ENCODE peak calls at places on chromosomes 11 and 22, in eight cellular contexts. W is DMS79 treated with DMSO at 0.1 percent for 48 hours, K is activated gamma-delta T cell, P is colonic mucosa, X is midbrain, U is SK-N-DZ, I is NAMALWA, O is SJSA1. M is an unnamed sample.

GRCh38 chr11:61863548-61864081 is 27.7 kb downstream of the FADS3 start:
- DNase-seq in U (no peak), O (no peak), W (no peak), I (no peak), X (no peak), P (no peak), K (no peak), M (no peak)

GRCh38 chr22:24741769-24742168 is 32.8 kb downstream of the PIWIL3 start:
- DNase-seq in K (no peak), U (no peak), P (no peak), O (no peak), I (no peak), X (no peak), W (no peak), M (no peak)

GRCh38 chr22:44362249-44363040 is 49.7 kb upstream of the SHISAL1 start:
- DNase-seq in U (no peak), I (no peak), K (no peak), O (no peak), W (no peak), X (no peak), P (no peak), M (no peak)

GRCh38 chr11:133903875-133904817 is 52.6 kb downstream of the IGSF9B start:
- DNase-seq in X (no peak), O (no peak), P (no peak), U (no peak), W (no peak), K (no peak), I (no peak), M (no peak)

GRCh38 chr11:78914503-78914902 is 339.8 kb upstream of the NARS2 start:
- DNase-seq in I (no peak), P (no peak), O (no peak), U (no peak), K (no peak), X (no peak), W (peak; percentile 30), M (no peak)

GRCh38 chr11:69893631-69894030 is 74.4 kb upstream of the FGF3 start:
- DNase-seq in I (no peak), U (no peak), K (no peak), X (no peak), W (no peak), P (no peak), O (no peak), M (no peak)

GRCh38 chr22:23053912-23054530 is 16.3 kb upstream of the GNAZ start:
- DNase-seq in U (no peak), W (no peak), I (no peak), X (no peak), K (no peak), P (no peak), O (no peak), M (no peak)

GRCh38 chr22:30295576-30295975 is 6.3 kb upstream of the CASTOR1 start:
- DNase-seq in P (no peak), I (no peak), U (no peak), O (no peak), K (no peak), X (no peak), W (no peak), M (no peak)

GRCh38 chr22:20235453-20235991 is 32.6 kb downstream of the RTN4R start:
- DNase-seq in K (no peak), U (no peak), P (no peak), W (no peak), O (no peak), X (no peak), I (no peak), M (no peak)

GRCh38 chr11:32586576-32587190 is 3.1 kb downstream of the EIF3M start:
- DNase-seq in X (no peak), I (peak; percentile 72), K (no peak), U (peak; percentile 36), W (no peak), P (no peak), O (no peak), M (peak; percentile 44)

GRCh38 chr11:118870396-118871343 is 13.0 kb upstream of the CXCR5 start:
- DNase-seq in U (no peak), X (peak; percentile 72), I (peak; percentile 72), W (no peak), K (no peak), O (no peak), P (peak; percentile 30), M (no peak)

GRCh38 chr11:3807856-3808845 is at the start of gene PGAP2:
- DNase-seq in P (peak; percentile 81), K (peak; percentile 38), I (peak; percentile 60), X (peak; percentile 43), U (peak; percentile 75), W (peak; percentile 65), O (peak; percentile 67), M (peak; percentile 34)

GRCh38 chr11:93537022-93537421 is 6.2 kb downstream of the SMCO4 start:
- DNase-seq in P (no peak), K (no peak), X (peak; percentile 75), U (no peak), W (peak; percentile 69), I (no peak), O (no peak), M (no peak)

GRCh38 chr11:33722579-33723234 is 13.5 kb downstream of the CD59 start:
- DNase-seq in O (peak; percentile 81), X (no peak), W (no peak), P (no peak), K (no peak), U (no peak), I (no peak), M (peak; percentile 92)

GRCh38 chr11:17649696-17650600 is 69.4 kb upstream of the MYOD1 start:
- DNase-seq in W (no peak), O (no peak), K (no peak), U (no peak), P (no peak), I (no peak), X (no peak), M (peak; percentile 72)

GRCh38 chr11:106644824-106645223 is 373.5 kb downstream of the GUCY1A2 start:
- DNase-seq in W (no peak), U (no peak), K (no peak), P (no peak), I (no peak), X (no peak), O (no peak), M (peak; percentile 51)

GRCh38 chr11:65112226-65112550 is 516 bp downstream of the TM7SF2 start:
- DNase-seq in I (no peak), U (no peak), K (no peak), O (no peak), P (no peak), X (no peak), W (no peak), M (no peak)

GRCh38 chr22:23353004-23353403 is 172.7 kb downstream of the BCR start:
- DNase-seq in U (no peak), O (no peak), I (no peak), P (no peak), X (no peak), K (no peak), W (no peak), M (no peak)

GRCh38 chr11:75763846-75764245 is 4.7 kb upstream of the DGAT2 start:
- DNase-seq in P (no peak), K (no peak), X (no peak), I (no peak), U (no peak), O (no peak), W (no peak), M (no peak)

GRCh38 chr11:45259607-45260006 is 26.5 kb downstream of the SYT13 start:
- DNase-seq in X (no peak), I (no peak), O (peak; percentile 73), P (peak; percentile 74), W (no peak), U (no peak), K (no peak), M (peak; percentile 89)

GRCh38 chr11:11135820-11136476 is 217.1 kb downstream of the CSNK2A3 start:
- DNase-seq in U (no peak), I (no peak), W (peak; percentile 5), P (no peak), K (no peak), O (no peak), X (no peak), M (no peak)

GRCh38 chr22:37640591-37641250 is 1.3 kb downstream of the SH3BP1 start:
- DNase-seq in X (no peak), U (no peak), W (no peak), I (no peak), O (no peak), P (peak; percentile 61), K (no peak), M (no peak)

GRCh38 chr22:30015229-30015797 is 65.0 kb upstream of the HORMAD2 start:
- DNase-seq in K (no peak), X (no peak), U (no peak), P (no peak), I (no peak), W (no peak), O (no peak), M (no peak)

GRCh38 chr22:49307071-49307830 is 520.4 kb downstream of the BRD1 start:
- DNase-seq in W (no peak), X (no peak), K (no peak), P (peak; percentile 13), U (no peak), I (no peak), O (peak; percentile 28), M (no peak)

GRCh38 chr22:49284389-49284788 is 543.3 kb downstream of the BRD1 start:
- DNase-seq in P (no peak), U (no peak), W (no peak), X (no peak), O (no peak), I (no peak), K (no peak), M (no peak)

GRCh38 chr22:42114721-42115120 is 15.9 kb downstream of the CYP2D6 start:
- DNase-seq in I (peak; percentile 52), O (no peak), W (no peak), K (no peak), P (no peak), U (peak; percentile 42), X (no peak), M (no peak)

GRCh38 chr22:28736296-28737155 is 5.1 kb downstream of the CHEK2 start:
- DNase-seq in W (no peak), I (no peak), O (no peak), U (no peak), K (no peak), X (no peak), P (no peak), M (no peak)

GRCh38 chr22:43889366-43890253 is 2.2 kb downstream of the PNPLA5 start:
- DNase-seq in P (no peak), O (no peak), U (no peak), I (no peak), K (no peak), X (no peak), W (no peak), M (no peak)

GRCh38 chr22:31953251-31953650 is 8.9 kb downstream of the YWHAH start:
- DNase-seq in P (no peak), K (no peak), I (no peak), O (no peak), X (no peak), W (no peak), U (no peak), M (no peak)

GRCh38 chr22:39204216-39204615 is 40.6 kb downstream of the PDGFB start:
- DNase-seq in U (no peak), X (no peak), O (peak; percentile 40), K (no peak), W (no peak), P (no peak), I (no peak), M (no peak)

GRCh38 chr22:46577361-46578249 is 40.2 kb upstream of the CELSR1 start:
- DNase-seq in O (no peak), I (no peak), X (no peak), P (no peak), W (no peak), U (no peak), K (no peak), M (no peak)

GRCh38 chr11:22699388-22699787 is 33.0 kb downstream of the GAS2 start:
- DNase-seq in X (no peak), I (no peak), U (no peak), O (no peak), P (no peak), W (no peak), K (no peak), M (no peak)

GRCh38 chr11:93268287-93269040 is 62.1 kb upstream of the DEUP1 start:
- DNase-seq in W (no peak), P (no peak), I (no peak), U (no peak), K (no peak), X (no peak), O (no peak), M (peak; percentile 30)